ENCODE peak calls at places on chromosome 4, in four cellular contexts. R is heart right ventricle, B is ascending aorta, Q is MM.1S. V is an unnamed sample.

GRCh38 chr4:74104145-74104544 is 5.2 kb upstream of the CXCL2 start:
- DNase-seq in R (no peak), B (no peak), Q (no peak), V (no peak)

GRCh38 chr4:82865592-82865991 is 25.4 kb downstream of the SEC31A start:
- DNase-seq in B (no peak), Q (peak), R (no peak), V (no peak)

GRCh38 chr4:103099691-103100392 is at the start of gene BDH2:
- DNase-seq in R (peak), B (peak), Q (peak), V (peak)

GRCh38 chr4:20544645-20545044 is 155.6 kb upstream of the PACRGL start:
- DNase-seq in Q (peak), R (no peak), B (no peak), V (no peak)

GRCh38 chr4:106315476-106315967 is 487 bp downstream of the TBCK start:
- DNase-seq in R (no peak), B (no peak), Q (peak), V (no peak)

GRCh38 chr4:158817562-158818370 is 48.9 kb downstream of the FNIP2 start:
- DNase-seq in Q (no peak), R (no peak), B (no peak), V (no peak)

GRCh38 chr4:84938316-84938715 is 28.2 kb downstream of the WDFY3 start:
- DNase-seq in Q (no peak), B (no peak), R (peak), V (no peak)

GRCh38 chr4:168811793-168812651 is 198.0 kb downstream of the CBR4 start:
- DNase-seq in B (no peak), R (no peak), Q (no peak), V (no peak)

GRCh38 chr4:3302164-3302785 is 9.5 kb downstream of the RGS12 start:
- DNase-seq in B (peak), Q (no peak), R (no peak), V (no peak)

GRCh38 chr4:73619351-73619750 is 885 bp downstream of the RASSF6 start:
- DNase-seq in Q (no peak), B (no peak), R (no peak), V (no peak)

GRCh38 chr4:106358899-106359298 is 9.7 kb downstream of the GIMD1 start:
- DNase-seq in Q (no peak), R (no peak), B (no peak), V (no peak)

GRCh38 chr4:38470708-38471262 is 193.2 kb upstream of the KLF3 start:
- DNase-seq in B (no peak), R (no peak), Q (no peak), V (no peak)

GRCh38 chr4:118280501-118281218 is 72.1 kb downstream of the PRSS12 start:
- DNase-seq in B (no peak), Q (peak), R (peak), V (no peak)

GRCh38 chr4:126051709-126052424 is 737.1 kb downstream of the FAT4 start:
- DNase-seq in Q (no peak), R (no peak), B (no peak), V (no peak)

GRCh38 chr4:154982187-154983047 is 201.3 kb downstream of the RBM46 start:
- DNase-seq in Q (peak), B (peak), R (peak), V (peak)

GRCh38 chr4:154591890-154592289 is 1.3 kb upstream of the FGA start:
- DNase-seq in B (no peak), R (no peak), Q (no peak), V (no peak)

GRCh38 chr4:37977471-37978452 is 17.6 kb downstream of the PTTG2 start:
- DNase-seq in B (peak), Q (peak), R (peak), V (no peak)

GRCh38 chr4:8315343-8316250 is 46.0 kb downstream of the HTRA3 start:
- DNase-seq in Q (peak), R (no peak), B (peak), V (peak)

GRCh38 chr4:100511906-100512305 is 5.9 kb downstream of the EMCN start:
- DNase-seq in B (no peak), Q (no peak), R (no peak), V (no peak)

GRCh38 chr4:48688953-48689352 is 91.1 kb downstream of the FRYL start:
- DNase-seq in R (no peak), B (no peak), Q (no peak), V (no peak)

GRCh38 chr4:139641218-139641617 is 24.4 kb upstream of the MGST2 start:
- DNase-seq in R (no peak), Q (no peak), B (no peak), V (no peak)

GRCh38 chr4:72094054-72094780 is 62.4 kb downstream of the NPFFR2 start:
- DNase-seq in R (no peak), Q (no peak), B (no peak), V (no peak)

GRCh38 chr4:173575482-173576152 is 45.6 kb upstream of the HAND2 start:
- DNase-seq in R (no peak), B (no peak), Q (no peak), V (no peak)

GRCh38 chr4:37453004-37453360 is 208.4 kb downstream of the NWD2 start:
- DNase-seq in Q (peak), R (peak), B (no peak), V (peak)

GRCh38 chr4:42656986-42657792 is at the start of gene ATP8A1:
- DNase-seq in R (peak), B (peak), Q (peak), V (peak)

GRCh38 chr4:2797545-2798305 is 4.8 kb downstream of the SH3BP2 start:
- DNase-seq in B (peak), R (no peak), Q (no peak), V (no peak)

GRCh38 chr4:168831919-168832745 is 177.9 kb downstream of the CBR4 start:
- DNase-seq in Q (peak), B (peak), R (peak), V (no peak)

GRCh38 chr4:180219080-180219479 is 2024.1 kb upstream of the TENM3 start:
- DNase-seq in R (no peak), Q (no peak), B (no peak), V (no peak)

GRCh38 chr4:69321153-69321729 is 41.0 kb downstream of the UGT2B28 start:
- DNase-seq in B (no peak), Q (peak), R (no peak), V (no peak)

GRCh38 chr4:108828620-108829019 is 65.8 kb upstream of the ETNPPL start:
- DNase-seq in R (no peak), Q (no peak), B (no peak), V (no peak)

DNA sequence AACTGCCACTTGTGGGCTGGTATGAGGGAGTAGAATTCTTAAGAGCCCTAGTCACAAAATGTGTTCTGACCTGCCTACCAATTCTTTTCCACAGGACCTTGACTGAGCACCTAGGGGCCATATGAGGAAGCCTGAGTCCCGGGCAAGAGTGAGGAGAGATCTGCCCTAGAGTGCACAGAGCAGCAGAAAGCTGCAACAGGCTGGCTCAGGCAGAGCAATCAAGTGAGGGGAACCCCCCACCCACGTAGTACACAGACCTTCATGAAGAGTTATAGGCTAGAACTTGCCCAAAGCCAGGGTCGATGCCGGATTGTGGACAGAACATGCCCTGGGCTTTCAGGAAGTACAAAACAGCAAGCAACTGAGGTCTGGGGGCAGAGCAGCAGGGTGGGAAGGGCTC is 117.0 kb downstream of the SPOCK3 start:
- DNase-seq in B (no peak), Q (no peak), R (no peak), V (no peak)
- H3K27ac ChIP-seq in B (no peak), Q (no peak), R (no peak), V (no peak)

DNA sequence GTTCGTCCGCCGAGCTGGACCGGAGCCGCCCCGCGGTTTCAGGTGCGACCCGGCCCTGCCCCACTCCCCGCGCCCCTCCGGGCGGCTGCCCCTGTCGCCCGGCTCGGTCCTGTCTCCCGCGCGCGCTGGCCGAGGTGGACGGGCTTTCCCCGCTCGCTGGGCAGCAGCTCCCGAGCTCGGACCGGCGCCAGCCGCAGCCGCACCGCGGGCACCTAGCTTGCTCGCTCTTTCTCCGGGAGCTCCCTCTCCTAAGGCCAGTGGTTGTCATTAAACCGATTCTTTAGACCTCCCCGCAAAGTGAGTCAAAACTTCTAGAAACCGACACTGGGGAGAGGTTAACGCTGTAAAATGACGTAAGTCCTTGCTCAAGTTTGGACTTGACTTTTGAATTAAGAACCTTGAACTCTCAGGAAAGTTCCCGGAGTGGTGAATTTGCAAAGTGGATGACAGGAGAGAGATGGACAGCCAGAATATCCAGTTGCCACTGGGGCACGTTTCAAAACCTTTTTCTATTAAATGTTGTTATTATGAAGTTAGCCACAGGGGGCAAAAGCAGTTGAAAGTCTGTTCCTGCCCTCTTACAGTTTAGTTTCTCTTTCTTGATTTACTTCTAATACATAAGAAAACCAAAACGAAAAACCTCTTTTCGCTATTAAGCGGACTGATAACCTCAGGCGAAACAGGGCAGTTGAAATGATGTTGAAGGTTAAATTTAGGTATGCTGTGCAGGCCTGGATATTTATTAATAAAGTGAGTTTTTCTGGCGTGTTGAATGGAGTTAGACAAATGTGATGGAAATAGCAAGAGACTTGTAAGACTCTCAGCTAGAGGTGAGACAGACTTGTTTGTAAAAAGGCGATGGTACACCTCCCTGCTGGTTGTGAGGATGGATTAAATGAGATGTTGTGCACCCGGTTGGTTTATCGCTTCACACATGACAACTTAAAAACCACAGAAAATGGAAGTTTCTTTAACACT is 846 bp downstream of the PI4K2B start:
- DNase-seq in R (peak), Q (peak), B (peak), V (no peak)
- H3K27ac ChIP-seq in R (peak), Q (peak), B (peak), V (no peak)

GRCh38 chr4:54402880-54403503 is 173.9 kb downstream of the PDGFRA start:
- DNase-seq in R (no peak), Q (no peak), B (no peak), V (no peak)
- H3K27ac ChIP-seq in R (no peak), Q (no peak), B (no peak), V (no peak)

GRCh38 chr4:137390707-137391106 is 141.6 kb downstream of the PCDH18 start:
- DNase-seq in B (no peak), R (no peak), Q (no peak), V (no peak)
- H3K27ac ChIP-seq in B (no peak), R (no peak), Q (no peak), V (no peak)

GRCh38 chr4:143404555-143404954 is 67.9 kb downstream of the GAB1 start:
- DNase-seq in B (no peak), Q (peak), R (no peak), V (no peak)
- H3K27ac ChIP-seq in B (no peak), Q (peak), R (no peak), V (no peak)

DNA sequence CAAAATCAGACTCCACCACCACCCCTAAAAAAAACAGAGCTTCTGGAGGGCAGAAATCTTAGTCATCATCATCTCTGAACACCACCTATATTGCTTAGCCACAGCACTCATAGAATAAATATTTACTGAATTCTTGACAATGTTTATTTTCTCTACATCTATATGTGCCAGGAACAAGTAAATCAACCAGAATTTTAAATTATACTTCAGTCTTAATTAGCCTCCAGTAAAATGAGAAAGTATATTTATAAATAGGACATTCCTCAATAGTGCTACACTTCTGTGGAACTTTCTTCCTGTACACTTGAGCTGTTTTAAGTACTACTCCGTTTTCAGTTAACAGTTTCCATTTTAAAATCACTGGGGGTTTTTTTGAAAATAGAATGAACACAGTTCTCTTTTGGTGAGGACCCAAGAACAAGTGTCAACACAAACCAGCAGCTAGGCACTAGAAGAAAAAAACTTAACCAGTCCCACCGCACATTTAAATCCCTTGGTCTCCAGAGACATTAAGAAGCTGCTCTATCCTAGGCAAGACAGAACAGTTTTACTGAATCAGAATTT is 25.5 kb downstream of the SMIM14 start:
- DNase-seq in R (no peak), B (no peak), Q (no peak), V (no peak)
- H3K27ac ChIP-seq in R (no peak), B (peak), Q (no peak), V (no peak)

GRCh38 chr4:13659341-13660070 is 32.0 kb upstream of the BOD1L1 start:
- DNase-seq in R (no peak), B (no peak), Q (no peak), V (no peak)

GRCh38 chr4:13657016-13657415 is 29.5 kb upstream of the BOD1L1 start:
- DNase-seq in B (no peak), Q (no peak), R (no peak), V (no peak)

GRCh38 chr4:13656569-13656988 is 29.1 kb upstream of the BOD1L1 start:
- DNase-seq in B (peak), R (peak), Q (peak), V (no peak)

GRCh38 chr4:13653356-13653755 is 25.8 kb upstream of the BOD1L1 start:
- DNase-seq in Q (no peak), R (no peak), B (no peak), V (no peak)

GRCh38 chr4:13654158-13654797 is 26.8 kb upstream of the BOD1L1 start:
- DNase-seq in R (peak), Q (peak), B (peak), V (no peak)
- H3K27ac ChIP-seq in R (no peak), Q (no peak), B (no peak), V (no peak)

V was measured in iPS DF 6.9.